ENCODE peak calls at places on chromosome 22, in six cellular contexts. F, Z, B, N, D and Y are unnamed samples.

GRCh38 chr22:50577987-50578775 is at the start of gene CPT1B:
- DNase-seq in F (no peak), Z (no peak), B (no peak), N (no peak), D (no peak), Y (peak; percentile 31)

GRCh38 chr22:25853902-25854301 is 111.9 kb downstream of the MYO18B start:
- DNase-seq in F (no peak), Z (no peak), B (no peak), N (no peak), D (peak; percentile 1), Y (no peak)

GRCh38 chr22:43897751-43898261 is 6.0 kb upstream of the PNPLA5 start:
- DNase-seq in F (peak; percentile 79), Z (peak; percentile 31), B (no peak), N (no peak), D (peak; percentile 47), Y (peak; percentile 68)

GRCh38 chr22:17346578-17346977 is 22.7 kb upstream of the CECR2 start:
- DNase-seq in F (no peak), Z (no peak), B (no peak), N (no peak), D (no peak), Y (no peak)

GRCh38 chr22:43446881-43447280 is 35.1 kb downstream of the MPPED1 start:
- DNase-seq in F (no peak), Z (no peak), B (no peak), N (no peak), D (peak; percentile 26), Y (no peak)

GRCh38 chr22:37632174-37633081 is 7.0 kb upstream of the SH3BP1 start:
- DNase-seq in F (no peak), Z (no peak), B (no peak), N (no peak), D (no peak), Y (no peak)

GRCh38 chr22:20128902-20129746 is 2.5 kb upstream of the ZDHHC8 start:
- DNase-seq in F (no peak), Z (no peak), B (no peak), N (peak; percentile 86), D (peak; percentile 46), Y (peak; percentile 37)

GRCh38 chr22:25777870-25778269 is 35.9 kb downstream of the MYO18B start:
- DNase-seq in F (no peak), Z (no peak), B (no peak), N (no peak), D (peak; percentile 54), Y (peak; percentile 49)

GRCh38 chr22:47308886-47309285 is 546.4 kb downstream of the TBC1D22A start:
- DNase-seq in F (no peak), Z (no peak), B (no peak), N (no peak), D (no peak), Y (no peak)

GRCh38 chr22:32583921-32584335 is 109.3 kb downstream of the FBXO7 start:
- DNase-seq in F (peak; percentile 94), Z (no peak), B (no peak), N (no peak), D (no peak), Y (peak; percentile 66)

GRCh38 chr22:41966607-41967240 is 2.5 kb upstream of the SEPTIN3 start:
- DNase-seq in F (peak; percentile 80), Z (peak; percentile 39), B (no peak), N (peak; percentile 87), D (peak; percentile 80), Y (peak; percentile 93)

GRCh38 chr22:43957871-43958270 is 2.6 kb downstream of the SAMM50 start:
- DNase-seq in F (no peak), Z (no peak), B (no peak), N (no peak), D (peak; percentile 15), Y (no peak)

GRCh38 chr22:50684501-50684900 is 11.9 kb downstream of the SHANK3 start:
- DNase-seq in F (no peak), Z (no peak), B (no peak), N (no peak), D (no peak), Y (no peak)

GRCh38 chr22:23259916-23260644 is 79.8 kb downstream of the BCR start:
- DNase-seq in F (no peak), Z (no peak), B (no peak), N (peak; percentile 89), D (no peak), Y (no peak)

GRCh38 chr22:37487559-37487958 is 1.4 kb upstream of the MFNG start:
- DNase-seq in F (no peak), Z (no peak), B (no peak), N (no peak), D (no peak), Y (no peak)

GRCh38 chr22:27386186-27386585 is 415.4 kb downstream of the MN1 start:
- DNase-seq in F (peak; percentile 44), Z (peak; percentile 84), B (no peak), N (no peak), D (no peak), Y (no peak)

GRCh38 chr22:48841881-48842582 is 985.6 kb downstream of the BRD1 start:
- DNase-seq in F (no peak), Z (no peak), B (no peak), N (no peak), D (no peak), Y (no peak)
- TF ChIP-seq CTCF in F (no peak), Z (no peak), B (no peak), N (no peak), D (no peak), Y (no peak)

GRCh38 chr22:45784357-45785277 is 113.0 kb downstream of the ATXN10 start:
- DNase-seq in F (no peak), Z (peak; percentile 23), B (no peak), N (no peak), D (no peak), Y (no peak)
- H3K4me3 ChIP-seq in F (no peak overlapping the region), Z (no peak overlapping the region), B (no peak overlapping the region), N (no peak overlapping the region), D (peak overlapping the region; percentile 19), Y (no peak overlapping the region)

DNA sequence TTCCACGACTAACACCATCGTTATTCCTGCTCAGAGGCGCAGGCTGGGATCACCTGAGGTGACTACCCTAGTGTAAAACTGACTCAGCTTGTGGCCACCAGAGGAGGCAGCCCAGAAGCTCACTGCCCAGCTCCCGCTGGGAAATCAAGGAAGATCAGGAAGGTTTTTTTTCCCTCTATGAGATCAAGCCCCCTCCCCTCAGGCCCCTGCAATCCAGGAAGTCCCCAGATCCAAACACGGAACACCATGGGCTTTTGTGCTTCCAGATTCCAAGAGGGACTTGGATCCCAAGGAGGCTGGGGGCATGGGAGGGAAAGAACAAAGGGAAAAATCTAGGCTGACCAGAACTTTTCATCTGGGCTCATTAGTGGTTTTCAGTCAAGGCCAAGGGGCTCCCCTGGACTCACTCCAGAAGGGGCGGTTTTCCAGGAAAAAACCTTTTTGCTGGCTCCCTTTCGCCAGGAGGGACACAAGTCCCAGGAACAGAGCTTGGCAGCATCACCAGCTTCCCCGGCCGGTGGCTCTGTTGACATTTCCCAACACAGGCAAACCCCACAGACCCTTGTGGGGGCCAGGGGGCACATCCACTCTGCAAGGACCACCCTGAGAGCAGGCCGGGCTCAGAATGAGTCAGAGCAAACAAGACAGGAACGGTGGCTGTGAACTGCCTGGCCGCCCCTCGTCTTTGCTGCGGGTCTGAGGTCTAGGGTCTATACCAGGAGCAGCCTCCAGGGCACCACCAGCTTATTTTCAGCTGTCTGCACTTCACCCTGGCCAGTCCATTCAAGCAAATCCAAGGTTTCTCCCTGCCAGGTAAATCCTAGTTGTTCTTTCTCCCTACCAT is 36.8 kb downstream of the MYH9 start:
- DNase-seq in F (no peak), Z (peak; percentile 58), B (no peak), N (peak; percentile 75), D (peak; percentile 48), Y (no peak)
- TF ChIP-seq CTCF in F (no peak), Z (peak; percentile 35), B (no peak), N (peak; percentile 52), D (peak; percentile 18), Y (no peak)

DNA sequence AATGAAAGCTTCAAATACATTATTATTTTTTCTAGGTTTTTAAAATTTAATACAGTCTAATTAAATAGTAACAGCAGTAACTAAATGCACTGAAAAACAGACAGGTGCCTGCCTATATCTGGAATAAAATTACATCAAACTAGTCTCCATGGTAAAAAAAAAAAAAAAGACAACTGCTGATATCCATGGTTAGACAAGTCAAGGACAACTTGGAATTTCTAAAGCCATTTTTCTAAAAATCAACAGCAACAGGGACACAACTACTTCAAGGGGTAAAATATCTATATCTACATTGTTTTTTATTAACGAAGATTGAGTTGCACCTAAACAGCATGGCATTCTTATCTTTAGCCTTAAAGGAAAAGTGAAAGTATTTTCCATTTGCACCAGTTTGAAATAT is 74.7 kb upstream of the VPREB1 start:
- DNase-seq in F (no peak), Z (no peak), B (no peak), N (no peak), D (no peak), Y (no peak)
- H3K4me3 ChIP-seq in F (no peak overlapping the region), Z (no peak overlapping the region), B (no peak overlapping the region), N (no peak overlapping the region), D (no peak overlapping the region), Y (no peak overlapping the region)

GRCh38 chr22:35517769-35518530 is 22.7 kb upstream of the RASD2 start:
- DNase-seq in F (no peak), Z (no peak), B (no peak), N (peak; percentile 57), D (peak; percentile 44), Y (no peak)

GRCh38 chr22:35516723-35517122 is 23.9 kb upstream of the RASD2 start:
- DNase-seq in F (no peak), Z (no peak), B (no peak), N (no peak), D (no peak), Y (no peak)

GRCh38 chr22:35518781-35519180 is 21.9 kb upstream of the RASD2 start:
- DNase-seq in F (no peak), Z (no peak), B (no peak), N (no peak), D (no peak), Y (no peak)

GRCh38 chr22:35519306-35520000 is 21.2 kb upstream of the RASD2 start:
- DNase-seq in F (no peak), Z (no peak), B (no peak), N (no peak), D (no peak), Y (no peak)

DNA sequence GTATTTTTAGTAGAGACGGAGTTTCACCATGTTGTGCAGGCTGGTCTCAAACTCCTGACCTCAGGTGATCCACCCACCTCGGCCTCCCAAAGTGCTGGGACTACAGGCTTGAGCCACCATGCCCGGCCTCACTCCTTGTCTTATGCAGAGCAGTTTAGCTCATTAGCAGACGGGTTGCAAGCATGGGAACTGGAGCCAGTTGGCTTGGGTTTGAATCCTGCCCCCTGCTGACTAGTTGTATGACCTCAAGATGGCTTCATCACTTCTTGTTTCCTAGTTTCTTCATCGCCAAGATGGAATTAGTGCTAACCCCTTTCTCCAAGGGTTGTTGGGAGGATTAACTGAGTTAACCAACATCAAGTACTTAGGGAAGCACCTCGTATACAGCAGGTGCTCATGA is 23.4 kb upstream of the RASD2 start:
- DNase-seq in F (no peak), Z (no peak), B (no peak), N (peak; percentile 62), D (no peak), Y (no peak)
- TF ChIP-seq CTCF in F (no peak), Z (no peak), B (no peak), N (peak; percentile 37), D (no peak), Y (no peak)

GRCh38 chr22:30262917-30263741 is 3.5 kb downstream of the OSM start:
- DNase-seq in F (no peak), Z (no peak), B (no peak), N (peak; percentile 95), D (peak; percentile 72), Y (peak; percentile 41)
- H3K4me3 ChIP-seq in F (peak overlapping the region; percentile 49), Z (no peak overlapping the region), B (no peak overlapping the region), N (no peak overlapping the region), D (peak overlapping the region; percentile 45), Y (peak overlapping the region; percentile 35)